ENCODE peak calls at places on chromosome 18, in four cellular contexts. H, S, V and Q are unnamed samples.
A peak's percentile ranks its signal among the peaks of the same experiment; 100 is the strongest.

GRCh38 chr18:75159238-75159518 is 49.8 kb downstream of the PTGR3 start:
- DNase-seq in H (no peak), V (no peak), S (no peak), Q (no peak)

GRCh38 chr18:13302611-13303267 is 84.2 kb downstream of the LDLRAD4 start:
- DNase-seq in S (no peak), V (no peak), H (no peak), Q (no peak)

GRCh38 chr18:49456794-49457193 is 3.7 kb downstream of the DYM start:
- DNase-seq in S (no peak), H (peak; percentile 21), V (no peak), Q (no peak)

GRCh38 chr18:12630136-12630535 is 27.8 kb downstream of the SPIRE1 start:
- DNase-seq in V (no peak), H (no peak), S (no peak), Q (no peak)

GRCh38 chr18:11260963-11261441 is 111.6 kb upstream of the PIEZO2 start:
- DNase-seq in S (no peak), H (no peak), V (no peak), Q (no peak)

GRCh38 chr18:66077066-66077465 is 326.3 kb downstream of the CDH7 start:
- DNase-seq in H (no peak), S (no peak), V (no peak), Q (no peak)

GRCh38 chr18:57466745-57467144 is 31.6 kb downstream of the ONECUT2 start:
- DNase-seq in V (no peak), S (no peak), H (no peak), Q (no peak)

GRCh38 chr18:42030586-42031182 is 75.7 kb downstream of the PIK3C3 start:
- DNase-seq in V (no peak), S (peak; percentile 16), H (peak; percentile 11), Q (peak; percentile 27)

GRCh38 chr18:3692691-3693090 is 242.7 kb downstream of the TGIF1 start:
- DNase-seq in S (no peak), V (no peak), H (no peak), Q (no peak)

GRCh38 chr18:33097126-33097525 is 324.3 kb upstream of the KLHL14 start:
- DNase-seq in H (no peak), V (no peak), S (no peak), Q (no peak)

GRCh38 chr18:55012041-55012440 is 52.8 kb upstream of the CCDC68 start:
- DNase-seq in V (no peak), H (no peak), S (no peak), Q (no peak)

GRCh38 chr18:61589724-61590065 is 256.5 kb downstream of the CDH20 start:
- DNase-seq in V (no peak), H (no peak), S (no peak), Q (no peak)

GRCh38 chr18:10081477-10081876 is 167.7 kb downstream of the VAPA start:
- DNase-seq in V (no peak), H (peak; percentile 49), S (peak; percentile 41), Q (no peak)

GRCh38 chr18:61720496-61720895 is 172.3 kb downstream of the RNF152 start:
- DNase-seq in V (no peak), S (no peak), H (no peak), Q (no peak)

GRCh38 chr18:54702687-54703086 is 111.6 kb downstream of the DYNAP start:
- DNase-seq in H (no peak), V (no peak), S (no peak), Q (no peak)

GRCh38 chr18:29185801-29186200 is 1008.9 kb upstream of the CDH2 start:
- DNase-seq in S (no peak), H (no peak), V (no peak), Q (no peak)

GRCh38 chr18:29176681-29177080 is 999.8 kb upstream of the CDH2 start:
- DNase-seq in H (no peak), S (no peak), V (no peak), Q (no peak)

GRCh38 chr18:29184654-29185053 is 1007.7 kb upstream of the CDH2 start:
- DNase-seq in V (no peak), S (no peak), H (no peak), Q (no peak)

GRCh38 chr18:29181151-29181901 is 1004.4 kb upstream of the CDH2 start:
- DNase-seq in V (no peak), S (no peak), H (no peak), Q (no peak)
- TF ChIP-seq NFIC in V (no peak), S (no peak), H (no peak), Q (peak; percentile 84)

GRCh38 chr18:23259701-23260661 is 124.7 kb downstream of the CABLES1 start:
- DNase-seq in H (peak; percentile 78), V (no peak), S (peak; percentile 56), Q (peak; percentile 80)
- TF ChIP-seq NFIC in H (peak; percentile 55), V (no peak), S (no peak), Q (peak; percentile 57)

GRCh38 chr18:69889009-69889408 is 58.7 kb downstream of the CD226 start:
- DNase-seq in H (no peak), S (no peak), V (no peak), Q (no peak)

GRCh38 chr18:69882965-69883668 is 64.6 kb downstream of the CD226 start:
- DNase-seq in S (no peak), H (no peak), V (no peak), Q (no peak)

GRCh38 chr18:69885381-69885780 is 62.3 kb downstream of the CD226 start:
- DNase-seq in S (no peak), V (no peak), H (no peak), Q (no peak)

GRCh38 chr18:69883781-69884180 is 63.9 kb downstream of the CD226 start:
- DNase-seq in V (no peak), S (no peak), H (no peak), Q (no peak)

GRCh38 chr18:69885841-69886531 is 61.7 kb downstream of the CD226 start:
- DNase-seq in H (no peak), V (peak; percentile 72), S (peak; percentile 48), Q (no peak)
- TF ChIP-seq NFIC in H (no peak), V (no peak), S (no peak), Q (no peak)

GRCh38 chr18:662197-662596 is 4.7 kb downstream of the TYMS start:
- DNase-seq in S (no peak), V (no peak), H (peak; percentile 33), Q (no peak)
- TF ChIP-seq NFIC in S (no peak), V (no peak), H (no peak), Q (no peak)

DNA sequence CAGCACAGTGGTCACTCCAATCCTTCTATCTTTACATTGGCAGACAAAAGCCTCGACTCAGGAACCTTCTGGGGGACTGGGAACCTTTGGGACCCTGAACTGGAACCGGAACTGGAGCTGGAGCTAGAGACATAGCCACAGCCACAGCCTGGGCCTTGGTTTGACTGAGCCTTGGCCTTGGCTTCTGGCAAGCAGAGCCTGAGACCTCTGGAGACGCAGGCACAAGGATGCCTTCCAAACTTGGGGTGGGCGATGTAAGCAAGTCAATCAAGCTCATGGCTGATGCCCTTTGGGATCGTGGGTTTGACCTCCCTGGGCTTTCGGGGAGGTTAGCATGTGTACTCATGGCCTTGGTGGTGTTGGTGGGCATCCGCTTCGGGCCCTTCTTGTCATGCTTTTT is 619.3 kb downstream of the MBD2 start:
- DNase-seq in H (no peak), S (no peak), V (no peak), Q (no peak)
- TF ChIP-seq NFIC in H (no peak), S (no peak), V (no peak), Q (no peak)

DNA sequence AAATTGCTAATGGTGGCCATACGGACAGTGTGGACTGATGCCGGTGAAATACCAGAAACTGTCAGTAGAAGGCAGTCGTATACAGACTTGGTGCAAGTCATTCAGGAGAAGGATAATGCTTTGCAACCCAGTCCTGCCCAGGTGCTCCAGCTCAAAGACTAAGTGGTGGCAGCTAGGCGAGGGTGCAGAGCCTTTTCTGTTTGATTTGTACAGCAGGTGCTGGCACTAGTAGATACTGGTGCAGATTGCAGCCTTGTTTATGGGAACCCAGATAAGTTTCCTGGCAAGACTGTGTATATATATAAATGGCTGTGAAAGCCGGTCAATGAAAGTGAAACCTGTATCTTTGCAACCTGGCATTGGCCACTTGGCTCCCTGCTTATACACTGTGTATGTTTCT is 208.3 kb upstream of the SYT4 start:
- DNase-seq in S (no peak), V (no peak), H (no peak), Q (no peak)
- TF ChIP-seq NFIC in S (no peak), V (no peak), H (no peak), Q (no peak)

GRCh38 chr18:24605454-24605853 is 145.0 kb downstream of the HRH4 start:
- DNase-seq in S (no peak), V (no peak), H (no peak), Q (no peak)
- TF ChIP-seq NFIC in S (no peak), V (no peak), H (no peak), Q (no peak)